ENCODE peak calls at places on chromosomes 4 and X, in six cellular contexts. F is neuronal stem cell, T is SK-N-SH, O is Peyer's patch, U is cardiac muscle cell, V is osteoblast. E is an unnamed sample. For H3K4me1 and H3K27me3, the result is how much of the 10 kb centered on the place peaks cover.

GRCh38 chr4:135418353-135418752 is 1216.8 kb upstream of the PABPC4L start:
- DNase-seq in U (peak), F (no peak), V (peak), T (peak), O (no peak), E (peak)

GRCh38 chr4:56619160-56619559 is 61.9 kb downstream of the HOPX start:
- DNase-seq in O (no peak), V (no peak), U (peak), F (no peak), T (peak), E (no peak)

GRCh38 chrX:105191878-105192277 is 28.6 kb downstream of the TEX13A start:
- DNase-seq in V (no peak), F (no peak), O (no peak), T (peak), U (peak), E (peak)

GRCh38 chr4:26330186-26330787 is 9.5 kb downstream of the RBPJ start:
- DNase-seq in V (peak), O (no peak), F (no peak), T (peak), U (peak), E (peak)

GRCh38 chr4:111693754-111694153 is 451.5 kb upstream of the FAM241A start:
- DNase-seq in U (no peak), O (no peak), F (no peak), V (no peak), T (no peak), E (no peak)

GRCh38 chrX:72133851-72134546 is 2.3 kb upstream of the RTL5 start:
- DNase-seq in U (no peak), F (no peak), T (no peak), V (no peak), O (no peak), E (no peak)

GRCh38 chr4:73311428-73311827 is 52.8 kb upstream of the ANKRD17 start:
- DNase-seq in F (no peak), O (no peak), V (no peak), T (no peak), U (peak), E (no peak)

GRCh38 chr4:6929339-6929734 is 19.7 kb downstream of the TBC1D14 start:
- DNase-seq in U (no peak), T (no peak), V (peak), F (no peak), O (no peak), E (no peak)

GRCh38 chrX:38006283-38006682 is at the start of gene SYTL5:
- DNase-seq in V (no peak), O (no peak), U (no peak), F (no peak), T (no peak), E (no peak)

GRCh38 chr4:7041851-7042696 is 1.1 kb upstream of the TADA2B start:
- DNase-seq in T (peak), O (peak), U (no peak), V (peak), F (no peak), E (no peak)

GRCh38 chrX:3191186-3191585 is 149.9 kb downstream of the ARSF start:
- DNase-seq in V (no peak), T (no peak), F (no peak), U (no peak), O (no peak), E (no peak)

GRCh38 chr4:137530176-137530575 is 2.1 kb downstream of the PCDH18 start:
- DNase-seq in T (no peak), O (no peak), F (no peak), U (peak), V (no peak), E (no peak)

GRCh38 chr4:107824367-107825071 is at the start of gene SGMS2:
- DNase-seq in U (peak), T (peak), V (peak), O (peak), F (peak), E (peak)

GRCh38 chrX:56232221-56233082 is at the start of gene KLF8:
- DNase-seq in F (no peak), U (peak), V (no peak), T (no peak), O (peak), E (peak)

GRCh38 chr4:6608758-6609414 is 31.6 kb upstream of the MRFAP1 start:
- DNase-seq in V (peak), F (peak), O (no peak), T (no peak), U (no peak), E (no peak)

GRCh38 chrX:1387141-1387776 is 4.7 kb downstream of the SLC25A6 start:
- DNase-seq in V (peak), F (no peak), T (peak), O (peak), U (no peak), E (no peak)

GRCh38 chr4:125181804-125182203 is 133.0 kb upstream of the FAT4 start:
- DNase-seq in V (no peak), T (no peak), U (no peak), O (no peak), F (no peak), E (no peak)

GRCh38 chr4:125191252-125191651 is 123.5 kb upstream of the FAT4 start:
- DNase-seq in O (no peak), F (no peak), T (no peak), U (peak), V (peak), E (no peak)

GRCh38 chr4:125187621-125188176 is 127.1 kb upstream of the FAT4 start:
- DNase-seq in V (peak), F (no peak), T (no peak), U (peak), O (no peak), E (peak)

GRCh38 chr4:125187221-125187620 is 127.5 kb upstream of the FAT4 start:
- DNase-seq in U (peak), T (no peak), V (peak), F (no peak), O (no peak), E (no peak)
- H3K4me3 ChIP-seq in U (no peak), T (no peak), V (no peak), F (no peak), O (no peak), E (no peak)

GRCh38 chr4:38684951-38685350 is 21.0 kb downstream of the KLF3 start:
- DNase-seq in V (no peak), U (no peak), O (no peak), T (peak), F (no peak), E (no peak)
- H3K4me1 ChIP-seq in V (under half), U (under half), O (under half), T (under half), F (under half), E (under half)

GRCh38 chr4:45471335-45471734 is 652.5 kb downstream of the GABRG1 start:
- DNase-seq in T (no peak), F (no peak), V (no peak), U (no peak), O (no peak), E (no peak)
- H3K27me3 ChIP-seq in T (under half), F (under half), V (under half), U (under half), O (under half), E (under half)

GRCh38 chr4:169015237-169015636 is 5.2 kb upstream of the CBR4 start:
- DNase-seq in F (no peak), V (no peak), T (no peak), O (no peak), U (no peak), E (no peak)
- H3K4me3 ChIP-seq in F (no peak), V (no peak), T (no peak), O (no peak), U (no peak), E (no peak)